ENCODE peak calls at places on chromosomes 13 and 19, in seven cellular contexts. G is GM03348; N is AG04449; B is NCI-H446; D is germinal center; U is stimulated activated CD8-positive, alpha-beta memory T cell treated with anti-CD3 and anti-CD28 coated beads, Interleukin-7, amount 100 ng/mL, for 1 hour; O is GM04503. M is an unnamed sample.

GRCh38 chr13:108357228-108357627 is 87.7 kb downstream of the TNFSF13B start:
- DNase-seq in G (no peak), N (no peak), B (no peak), D (no peak), U (no peak), O (no peak), M (no peak)

GRCh38 chr19:40136818-40137217 is 46.1 kb upstream of the ZNF780A start:
- DNase-seq in G (no peak), N (no peak), B (no peak), D (no peak), U (no peak), O (no peak), M (no peak)

GRCh38 chr19:32877977-32878745 is 8.6 kb upstream of the SLC7A9 start:
- DNase-seq in G (no peak), N (no peak), B (no peak), D (no peak), U (no peak), O (no peak), M (no peak)

GRCh38 chr19:51742736-51743288 is 8.9 kb downstream of the FPR1 start:
- DNase-seq in G (no peak), N (no peak), B (no peak), D (no peak), U (no peak), O (no peak), M (no peak)

GRCh38 chr13:77429320-77430142 is 102.6 kb upstream of the MYCBP2 start:
- DNase-seq in G (no peak), N (no peak), B (no peak), D (peak; percentile 43), U (no peak), O (peak; percentile 3), M (no peak)

GRCh38 chr19:2270157-2270571 is 11.8 kb downstream of the PEAK3 start:
- DNase-seq in G (peak; percentile 73), N (no peak), B (no peak), D (no peak), U (no peak), O (no peak), M (no peak)

GRCh38 chr13:20716951-20717350 is 13.5 kb downstream of the IL17D start:
- DNase-seq in G (no peak), N (no peak), B (peak; percentile 23), D (no peak), U (no peak), O (no peak), M (no peak)

GRCh38 chr19:19123386-19123785 is 14.9 kb downstream of the TMEM161A start:
- DNase-seq in G (no peak), N (no peak), B (no peak), D (no peak), U (no peak), O (no peak), M (no peak)

GRCh38 chr13:42926555-42926954 is 65.5 kb downstream of the EPSTI1 start:
- DNase-seq in G (no peak), N (peak; percentile 9), B (no peak), D (no peak), U (no peak), O (no peak), M (no peak)

GRCh38 chr13:114134111-114134943 is 1.9 kb upstream of the RASA3 start:
- DNase-seq in G (no peak), N (no peak), B (no peak), D (peak; percentile 53), U (no peak), O (no peak), M (no peak)

GRCh38 chr13:25462301-25463125 is 90.7 kb downstream of the ATP8A2 start:
- DNase-seq in G (no peak), N (no peak), B (no peak), D (no peak), U (no peak), O (no peak), M (no peak)

GRCh38 chr19:43555185-43555770 is 20.0 kb downstream of the XRCC1 start:
- DNase-seq in G (peak; percentile 83), N (peak; percentile 17), B (peak; percentile 65), D (peak; percentile 80), U (peak; percentile 68), O (no peak), M (peak; percentile 53)

GRCh38 chr13:21075303-21076264 is 14.2 kb upstream of the LATS2 start:
- DNase-seq in G (peak; percentile 31), N (no peak), B (no peak), D (no peak), U (no peak), O (no peak), M (no peak)

M was measured in Panc1.